ENCODE peak calls at places on chromosomes 6 and 20, in eight cellular contexts. U is neuronal stem cell; O is SJSA1; H is CD4-positive, alpha-beta memory T cell; Q is BE2C; V is mucosa of descending colon; F is psoas muscle; P is ovary. W is an unnamed sample.
A peak's percentile ranks its signal among the peaks of the same experiment; 100 is the strongest.

GRCh38 chr6:107185570-107185969 is 70.3 kb upstream of the BEND3 start:
- DNase-seq in U (no peak), O (no peak), H (no peak), Q (peak; percentile 54), V (peak; percentile 11), F (no peak), P (peak; percentile 35), W (no peak)

GRCh38 chr6:151475653-151476523 is 17.9 kb upstream of the CCDC170 start:
- DNase-seq in U (no peak), O (peak; percentile 42), H (peak; percentile 54), Q (peak; percentile 51), V (peak; percentile 71), F (peak; percentile 23), P (no peak), W (peak; percentile 55)

GRCh38 chr20:32941155-32941885 is 62.9 kb downstream of the SUN5 start:
- DNase-seq in U (no peak), O (no peak), H (no peak), Q (no peak), V (no peak), F (no peak), P (no peak), W (no peak)

GRCh38 chr20:17298169-17298568 is 71.3 kb downstream of the PCSK2 start:
- DNase-seq in U (no peak), O (no peak), H (no peak), Q (no peak), V (no peak), F (no peak), P (no peak), W (no peak)

GRCh38 chr6:501891-502601 is 110.5 kb downstream of the IRF4 start:
- DNase-seq in U (no peak), O (peak; percentile 45), H (peak; percentile 44), Q (no peak), V (peak; percentile 19), F (no peak), P (no peak), W (peak; percentile 5)

GRCh38 chr20:5608104-5608447 is 142.1 kb upstream of the SHLD1 start:
- DNase-seq in U (no peak), O (no peak), H (no peak), Q (no peak), V (no peak), F (no peak), P (no peak), W (no peak)

GRCh38 chr6:168252267-168252666 is 67.3 kb downstream of the DACT2 start:
- DNase-seq in U (no peak), O (no peak), H (no peak), Q (no peak), V (no peak), F (no peak), P (no peak), W (no peak)

GRCh38 chr6:53979468-53980067 is 131.7 kb upstream of the MLIP start:
- DNase-seq in U (peak; percentile 41), O (peak; percentile 44), H (peak; percentile 20), Q (peak; percentile 8), V (peak; percentile 54), F (no peak), P (no peak), W (no peak)

GRCh38 chr20:57437672-57438330 is 46.6 kb downstream of the RBM38 start:
- DNase-seq in U (no peak), O (no peak), H (no peak), Q (no peak), V (no peak), F (peak; percentile 70), P (no peak), W (no peak)

GRCh38 chr20:50932016-50932338 is 740 bp upstream of the ADNP start:
- DNase-seq in U (no peak), O (no peak), H (no peak), Q (no peak), V (no peak), F (no peak), P (no peak), W (no peak)

GRCh38 chr6:21722488-21722887 is 128.9 kb downstream of the SOX4 start:
- DNase-seq in U (no peak), O (no peak), H (no peak), Q (no peak), V (no peak), F (no peak), P (no peak), W (no peak)

GRCh38 chr20:4920655-4921054 is 80.7 kb downstream of the SLC23A2 start:
- DNase-seq in U (no peak), O (no peak), H (no peak), Q (no peak), V (no peak), F (no peak), P (no peak), W (no peak)

GRCh38 chr20:7399114-7399513 is 541.1 kb downstream of the HAO1 start:
- DNase-seq in U (no peak), O (no peak), H (no peak), Q (no peak), V (no peak), F (no peak), P (no peak), W (no peak)

GRCh38 chr20:15143478-15143877 is 806.1 kb upstream of the FLRT3 start:
- DNase-seq in U (no peak), O (no peak), H (no peak), Q (no peak), V (no peak), F (no peak), P (no peak), W (no peak)

GRCh38 chr6:25583906-25584305 is 68.1 kb upstream of the SCGN start:
- DNase-seq in U (no peak), O (no peak), H (no peak), Q (no peak), V (no peak), F (no peak), P (no peak), W (no peak)

GRCh38 chr20:44087857-44088120 is 99.2 kb downstream of the JPH2 start:
- DNase-seq in U (no peak), O (no peak), H (no peak), Q (no peak), V (no peak), F (no peak), P (no peak), W (no peak)

GRCh38 chr6:97669191-97669651 is 386.2 kb upstream of the MMS22L start:
- DNase-seq in U (peak; percentile 24), O (no peak), H (no peak), Q (peak; percentile 87), V (no peak), F (no peak), P (no peak), W (no peak)

GRCh38 chr6:8177721-8178120 is 75.4 kb upstream of the EEF1E1 start:
- DNase-seq in U (no peak), O (no peak), H (no peak), Q (no peak), V (no peak), F (no peak), P (no peak), W (no peak)

GRCh38 chr6:146943673-146944072 is 260.5 kb upstream of the STXBP5 start:
- DNase-seq in U (no peak), O (no peak), H (no peak), Q (no peak), V (no peak), F (no peak), P (no peak), W (no peak)

GRCh38 chr6:33761922-33762629 is 15.4 kb upstream of the IP6K3 start:
- DNase-seq in U (no peak), O (peak; percentile 68), H (peak; percentile 21), Q (peak; percentile 74), V (peak; percentile 83), F (peak; percentile 80), P (peak; percentile 57), W (peak; percentile 35)

GRCh38 chr20:6114696-6115095 is 8.1 kb downstream of the FERMT1 start:
- DNase-seq in U (no peak), O (no peak), H (no peak), Q (no peak), V (no peak), F (no peak), P (no peak), W (no peak)

GRCh38 chr20:1934578-1935573 is 39.7 kb downstream of the SIRPA start:
- DNase-seq in U (no peak), O (no peak), H (no peak), Q (peak; percentile 35), V (no peak), F (peak; percentile 88), P (peak; percentile 63), W (no peak)

GRCh38 chr20:36468149-36469000 is 72.9 kb upstream of the MYL9 start:
- DNase-seq in U (no peak), O (no peak), H (no peak), Q (peak; percentile 46), V (no peak), F (no peak), P (no peak), W (no peak)

GRCh38 chr20:62132421-62132820 is 10.1 kb downstream of the LSM14B start:
- DNase-seq in U (no peak), O (no peak), H (no peak), Q (no peak), V (no peak), F (peak; percentile 56), P (no peak), W (no peak)
- H3K36me3 ChIP-seq in U (peaks cover 79% of the 10 kb centered on the region), O (peaks cover 96% of the 10 kb centered on the region), H (peaks cover 87% of the 10 kb centered on the region), Q (peaks cover 85% of the 10 kb centered on the region), V (peaks cover 8% of the 10 kb centered on the region), F (peaks cover 99% of the 10 kb centered on the region), P (no peaks in the 10 kb centered on the region), W (peaks cover 88% of the 10 kb centered on the region)

GRCh38 chr6:52754443-52754842 is 8.8 kb downstream of the GSTA2 start:
- DNase-seq in U (no peak), O (no peak), H (no peak), Q (no peak), V (no peak), F (no peak), P (no peak), W (no peak)

GRCh38 chr6:52760105-52760765 is 3.0 kb downstream of the GSTA2 start:
- DNase-seq in U (no peak), O (no peak), H (no peak), Q (no peak), V (no peak), F (no peak), P (no peak), W (no peak)

GRCh38 chr6:52759085-52759484 is 4.2 kb downstream of the GSTA2 start:
- DNase-seq in U (no peak), O (no peak), H (no peak), Q (no peak), V (no peak), F (no peak), P (no peak), W (no peak)
- H3K36me3 ChIP-seq in U (no peaks in the 10 kb centered on the region), O (no peaks in the 10 kb centered on the region), H (no peaks in the 10 kb centered on the region), Q (no peaks in the 10 kb centered on the region), V (no peaks in the 10 kb centered on the region), F (no peaks in the 10 kb centered on the region), P (no peaks in the 10 kb centered on the region), W (no peaks in the 10 kb centered on the region)

DNA sequence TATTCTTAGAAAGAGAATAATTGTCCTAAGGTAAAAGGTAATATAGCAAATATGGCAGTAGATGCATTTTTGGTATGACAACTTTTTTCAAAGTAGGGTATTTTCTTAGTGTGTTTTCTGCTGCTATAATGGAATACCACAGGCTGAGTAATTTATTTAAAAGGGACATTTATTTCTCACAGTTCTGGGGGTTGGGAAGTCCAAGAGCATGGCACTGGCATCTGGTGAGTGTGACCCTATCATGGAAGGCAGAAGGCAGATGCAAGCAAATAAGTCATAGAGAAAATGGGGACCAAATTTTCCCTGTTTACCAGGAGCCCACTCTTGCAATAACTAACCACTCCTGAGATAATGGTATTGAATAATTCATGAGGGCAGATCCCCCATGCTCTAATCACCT is 922.5 kb upstream of the MAN1A1 start:
- DNase-seq in U (no peak), O (no peak), H (no peak), Q (no peak), V (no peak), F (no peak), P (no peak), W (no peak)
- H3K36me3 ChIP-seq in U (no peaks in the 10 kb centered on the region), O (no peaks in the 10 kb centered on the region), H (no peaks in the 10 kb centered on the region), Q (no peaks in the 10 kb centered on the region), V (no peaks in the 10 kb centered on the region), F (no peaks in the 10 kb centered on the region), P (no peaks in the 10 kb centered on the region), W (no peaks in the 10 kb centered on the region)

GRCh38 chr20:62174870-62175624 is 7.8 kb upstream of the MTG2 start:
- DNase-seq in U (no peak), O (no peak), H (no peak), Q (no peak), V (no peak), F (no peak), P (no peak), W (no peak)
- H3K36me3 ChIP-seq in U (peaks cover 31% of the 10 kb centered on the region), O (peaks cover 17% of the 10 kb centered on the region), H (peaks cover 4% of the 10 kb centered on the region), Q (peaks cover 20% of the 10 kb centered on the region), V (no peaks in the 10 kb centered on the region), F (peaks cover 75% of the 10 kb centered on the region), P (no peaks in the 10 kb centered on the region), W (no peaks in the 10 kb centered on the region)

W was measured in CD8-positive, alpha-beta T cell.